ENCODE peak calls at places on chromosomes 12 and 14, in six cellular contexts. T is activated T-helper 1 cell treated with anti-CD3 and anti-CD28 coated beads, Interleukin-2, amount 50 U/mL, for 16 hours; U is left kidney; J is non-pigmented ciliary epithelial cell; W is LoVo; D is EL. O is an unnamed sample.

GRCh38 chr12:71164877-71165197 is 7.0 kb upstream of the TSPAN8 start:
- DNase-seq in T (no peak), U (no peak), J (no peak), W (peak; percentile 100), D (no peak), O (no peak)

GRCh38 chr14:101472518-101472849 is 88.8 kb upstream of the DIO3 start:
- DNase-seq in T (no peak), U (no peak), J (no peak), W (no peak), D (no peak), O (no peak)

GRCh38 chr12:89364631-89365030 is 12.3 kb upstream of the DUSP6 start:
- DNase-seq in T (no peak), U (no peak), J (no peak), W (no peak), D (no peak), O (no peak)

GRCh38 chr12:6435941-6436715 is 8.6 kb upstream of the CD27 start:
- DNase-seq in T (no peak), U (no peak), J (no peak), W (no peak), D (no peak), O (peak; percentile 26)

GRCh38 chr12:93006655-93007208 is 77.6 kb upstream of the EEA1 start:
- DNase-seq in T (no peak), U (peak; percentile 38), J (no peak), W (no peak), D (no peak), O (no peak)

GRCh38 chr14:86646688-86647687 is 1117.0 kb downstream of the FLRT2 start:
- DNase-seq in T (no peak), U (no peak), J (peak; percentile 9), W (no peak), D (peak; percentile 50), O (no peak)

GRCh38 chr12:53486730-53487487 is 12.3 kb downstream of the MAP3K12 start:
- DNase-seq in T (no peak), U (no peak), J (no peak), W (no peak), D (no peak), O (no peak)

GRCh38 chr12:100163416-100164152 is 20.9 kb upstream of the BLTP3B start:
- DNase-seq in T (peak; percentile 42), U (peak; percentile 92), J (no peak), W (peak; percentile 80), D (peak; percentile 62), O (no peak)

GRCh38 chr14:93035917-93036651 is 79.6 kb downstream of the ITPK1 start:
- DNase-seq in T (no peak), U (no peak), J (no peak), W (no peak), D (peak; percentile 69), O (no peak)

GRCh38 chr14:52922656-52923055 is 28.2 kb downstream of the FERMT2 start:
- DNase-seq in T (no peak), U (peak; percentile 64), J (no peak), W (peak; percentile 16), D (peak; percentile 74), O (no peak)

GRCh38 chr12:11847539-11847938 is 198.1 kb downstream of the ETV6 start:
- DNase-seq in T (no peak), U (peak; percentile 36), J (no peak), W (no peak), D (no peak), O (no peak)

GRCh38 chr14:61462566-61463195 is 141.3 kb downstream of the PRKCH start:
- DNase-seq in T (no peak), U (peak; percentile 50), J (peak; percentile 83), W (no peak), D (peak; percentile 82), O (no peak)

GRCh38 chr12:45762185-45763110 is 32.9 kb downstream of the ARID2 start:
- DNase-seq in T (no peak), U (peak; percentile 38), J (peak; percentile 24), W (peak; percentile 22), D (peak; percentile 44), O (no peak)

GRCh38 chr14:95463173-95463901 is 53.1 kb downstream of the SYNE3 start:
- DNase-seq in T (no peak), U (no peak), J (no peak), W (no peak), D (no peak), O (no peak)

GRCh38 chr14:58919262-58919661 is 269.2 kb upstream of the DAAM1 start:
- DNase-seq in T (no peak), U (peak; percentile 81), J (no peak), W (no peak), D (no peak), O (no peak)

GRCh38 chr12:14367097-14367661 is 1.7 kb downstream of the ATF7IP start:
- DNase-seq in T (no peak), U (peak; percentile 49), J (no peak), W (no peak), D (peak; percentile 17), O (no peak)

GRCh38 chr14:102342238-102342637 is 20.5 kb downstream of the CINP start:
- DNase-seq in T (no peak), U (no peak), J (no peak), W (no peak), D (no peak), O (no peak)

GRCh38 chr14:103118019-103118662 is 5.1 kb upstream of the TNFAIP2 start:
- DNase-seq in T (no peak), U (peak; percentile 65), J (no peak), W (no peak), D (no peak), O (no peak)

GRCh38 chr14:35351897-35352273 is 52.7 kb downstream of the NFKBIA start:
- DNase-seq in T (no peak), U (no peak), J (no peak), W (no peak), D (no peak), O (no peak)

GRCh38 chr14:75866981-75867380 is 114.8 kb downstream of the TGFB3 start:
- DNase-seq in T (no peak), U (no peak), J (no peak), W (no peak), D (no peak), O (no peak)

GRCh38 chr12:608413-608812 is 54.8 kb downstream of the NINJ2 start:
- DNase-seq in T (no peak), U (no peak), J (no peak), W (no peak), D (no peak), O (no peak)

GRCh38 chr12:101086490-101086889 is 123.5 kb downstream of the SLC5A8 start:
- DNase-seq in T (no peak), U (peak; percentile 78), J (peak; percentile 22), W (no peak), D (peak; percentile 68), O (no peak)

GRCh38 chr12:120142231-120142877 is 25.8 kb upstream of the RAB35 start:
- DNase-seq in T (no peak), U (no peak), J (no peak), W (no peak), D (no peak), O (no peak)

GRCh38 chr14:58243790-58244555 is 670 bp upstream of the PSMA3 start:
- DNase-seq in T (no peak), U (peak; percentile 39), J (no peak), W (peak; percentile 63), D (peak; percentile 51), O (no peak)

GRCh38 chr14:99579077-99579836 is 24.8 kb downstream of the CCDC85C start:
- DNase-seq in T (no peak), U (peak; percentile 57), J (no peak), W (no peak), D (peak; percentile 40), O (no peak)

GRCh38 chr12:128829870-128830504 is 6.2 kb upstream of the SLC15A4 start:
- DNase-seq in T (no peak), U (peak; percentile 55), J (no peak), W (no peak), D (no peak), O (no peak)

GRCh38 chr12:125687403-125687802 is 622.2 kb downstream of the AACS start:
- DNase-seq in T (no peak), U (no peak), J (no peak), W (no peak), D (no peak), O (no peak)

GRCh38 chr14:21299562-21300130 is 19.8 kb downstream of the RPGRIP1 start:
- DNase-seq in T (no peak), U (no peak), J (no peak), W (no peak), D (no peak), O (no peak)

GRCh38 chr14:86057018-86057667 is 527.2 kb downstream of the FLRT2 start:
- DNase-seq in T (no peak), U (peak; percentile 54), J (no peak), W (peak; percentile 9), D (peak; percentile 30), O (no peak)

GRCh38 chr12:62210422-62210821 is 49.8 kb upstream of the USP15 start:
- DNase-seq in T (no peak), U (peak; percentile 53), J (no peak), W (peak; percentile 64), D (peak; percentile 26), O (no peak)

GRCh38 chr14:61103541-61104339 is 122.7 kb downstream of the SLC38A6 start:
- DNase-seq in T (no peak), U (peak; percentile 53), J (peak; percentile 91), W (peak; percentile 83), D (peak; percentile 98), O (peak; percentile 92)

GRCh38 chr14:100603341-100604125 is 16.3 kb upstream of the BEGAIN start:
- DNase-seq in T (no peak), U (no peak), J (no peak), W (no peak), D (no peak), O (peak; percentile 60)

GRCh38 chr12:88111074-88111652 is 30.7 kb downstream of the CEP290 start:
- DNase-seq in T (no peak), U (peak; percentile 61), J (no peak), W (peak; percentile 78), D (peak; percentile 55), O (no peak)

GRCh38 chr14:91331761-91332447 is 85.7 kb downstream of the CCDC88C start:
- DNase-seq in T (no peak), U (peak; percentile 70), J (no peak), W (no peak), D (no peak), O (peak; percentile 41)